ENCODE peak calls at places on chromosome 17, in seven cellular contexts. One of them, this sample, is unnamed. For H3K9me3, the result is how much of the 10 kb centered on the place peaks cover.

GRCh38 chr17:74361613-74362391 is at the start of gene BTBD17:
- DNase-seq in tibial artery: no peak
- DNase-seq in suprapubic skin: no peak
- DNase-seq in heart left ventricle: peak
- DNase-seq in right lobe of liver: peak
- DNase-seq in OCI-LY7: no peak
- DNase-seq in PC-3: peak
- DNase-seq in this sample: peak

GRCh38 chr17:65170839-65171238 is 33.7 kb downstream of the RGS9 start:
- DNase-seq in right lobe of liver: peak
- DNase-seq in tibial artery: no peak
- DNase-seq in suprapubic skin: no peak
- DNase-seq in OCI-LY7: no peak
- DNase-seq in heart left ventricle: no peak
- DNase-seq in PC-3: peak
- DNase-seq in this sample: no peak

GRCh38 chr17:37315601-37316000 is 60.2 kb upstream of the C17orf78 start:
- DNase-seq in tibial artery: no peak
- DNase-seq in right lobe of liver: no peak
- DNase-seq in PC-3: no peak
- DNase-seq in heart left ventricle: no peak
- DNase-seq in OCI-LY7: no peak
- DNase-seq in suprapubic skin: no peak
- DNase-seq in this sample: no peak

GRCh38 chr17:50835563-50836231 is at the start of gene WFIKKN2:
- DNase-seq in right lobe of liver: no peak
- DNase-seq in tibial artery: no peak
- DNase-seq in suprapubic skin: peak
- DNase-seq in PC-3: no peak
- DNase-seq in heart left ventricle: no peak
- DNase-seq in OCI-LY7: no peak
- DNase-seq in this sample: no peak

GRCh38 chr17:29041091-29041490 is 1.9 kb upstream of the PIPOX start:
- DNase-seq in suprapubic skin: no peak
- DNase-seq in tibial artery: no peak
- DNase-seq in PC-3: no peak
- DNase-seq in heart left ventricle: no peak
- DNase-seq in right lobe of liver: no peak
- DNase-seq in OCI-LY7: no peak
- DNase-seq in this sample: no peak

GRCh38 chr17:64091116-64091515 is 38.8 kb downstream of the ERN1 start:
- DNase-seq in heart left ventricle: no peak
- DNase-seq in PC-3: peak
- DNase-seq in right lobe of liver: no peak
- DNase-seq in OCI-LY7: peak
- DNase-seq in suprapubic skin: no peak
- DNase-seq in tibial artery: no peak
- DNase-seq in this sample: no peak

GRCh38 chr17:75088902-75089417 is 1.2 kb downstream of the SLC16A5 start:
- DNase-seq in suprapubic skin: no peak
- DNase-seq in right lobe of liver: no peak
- DNase-seq in PC-3: peak
- DNase-seq in OCI-LY7: no peak
- DNase-seq in tibial artery: no peak
- DNase-seq in heart left ventricle: no peak
- DNase-seq in this sample: peak

GRCh38 chr17:76388966-76389888 is 4.8 kb downstream of the SPHK1 start:
- DNase-seq in right lobe of liver: no peak
- DNase-seq in OCI-LY7: no peak
- DNase-seq in suprapubic skin: no peak
- DNase-seq in tibial artery: no peak
- DNase-seq in PC-3: no peak
- DNase-seq in heart left ventricle: no peak
- DNase-seq in this sample: no peak

GRCh38 chr17:76009969-76010661 is 9.5 kb downstream of the CDK3 start:
- DNase-seq in right lobe of liver: no peak
- DNase-seq in heart left ventricle: no peak
- DNase-seq in PC-3: peak
- DNase-seq in suprapubic skin: no peak
- DNase-seq in OCI-LY7: no peak
- DNase-seq in tibial artery: no peak
- DNase-seq in this sample: no peak

GRCh38 chr17:38358586-38359513 is 7.2 kb downstream of the SOCS7 start:
- DNase-seq in OCI-LY7: no peak
- DNase-seq in heart left ventricle: no peak
- DNase-seq in suprapubic skin: no peak
- DNase-seq in right lobe of liver: no peak
- DNase-seq in tibial artery: no peak
- DNase-seq in PC-3: no peak
- DNase-seq in this sample: no peak

GRCh38 chr17:37643829-37644228 is 583 bp upstream of the DDX52 start:
- DNase-seq in PC-3: no peak
- DNase-seq in tibial artery: no peak
- DNase-seq in suprapubic skin: no peak
- DNase-seq in right lobe of liver: no peak
- DNase-seq in OCI-LY7: no peak
- DNase-seq in heart left ventricle: no peak
- DNase-seq in this sample: no peak

GRCh38 chr17:2949469-2950044 is 113.8 kb downstream of the OR1D5 start:
- DNase-seq in tibial artery: no peak
- DNase-seq in heart left ventricle: no peak
- DNase-seq in PC-3: peak
- DNase-seq in suprapubic skin: peak
- DNase-seq in right lobe of liver: no peak
- DNase-seq in OCI-LY7: no peak
- DNase-seq in this sample: no peak

GRCh38 chr17:8726951-8727555 is 17.6 kb downstream of the CCDC42 start:
- DNase-seq in heart left ventricle: no peak
- DNase-seq in tibial artery: peak
- DNase-seq in PC-3: no peak
- DNase-seq in OCI-LY7: no peak
- DNase-seq in suprapubic skin: no peak
- DNase-seq in right lobe of liver: no peak
- DNase-seq in this sample: no peak

GRCh38 chr17:41397003-41397665 is at the start of gene KRT31:
- DNase-seq in PC-3: no peak
- DNase-seq in right lobe of liver: no peak
- DNase-seq in OCI-LY7: no peak
- DNase-seq in tibial artery: no peak
- DNase-seq in heart left ventricle: no peak
- DNase-seq in suprapubic skin: no peak
- DNase-seq in this sample: no peak

GRCh38 chr17:55409030-55409800 is 12.4 kb downstream of the MMD start:
- DNase-seq in OCI-LY7: no peak
- DNase-seq in suprapubic skin: no peak
- DNase-seq in PC-3: no peak
- DNase-seq in right lobe of liver: no peak
- DNase-seq in tibial artery: no peak
- DNase-seq in heart left ventricle: no peak
- DNase-seq in this sample: no peak

GRCh38 chr17:15479697-15480096 is 12.3 kb upstream of the CDRT4 start:
- DNase-seq in heart left ventricle: no peak
- DNase-seq in PC-3: peak
- DNase-seq in tibial artery: no peak
- DNase-seq in OCI-LY7: no peak
- DNase-seq in suprapubic skin: no peak
- DNase-seq in right lobe of liver: no peak
- DNase-seq in this sample: no peak

GRCh38 chr17:79246226-79246794 is 171.7 kb downstream of the ENGASE start:
- DNase-seq in OCI-LY7: no peak
- DNase-seq in right lobe of liver: no peak
- DNase-seq in tibial artery: no peak
- DNase-seq in suprapubic skin: no peak
- DNase-seq in heart left ventricle: no peak
- DNase-seq in PC-3: no peak
- DNase-seq in this sample: no peak

GRCh38 chr17:50972579-50972978 is 106.4 kb upstream of the TOB1 start:
- DNase-seq in right lobe of liver: no peak
- DNase-seq in tibial artery: no peak
- DNase-seq in PC-3: no peak
- DNase-seq in OCI-LY7: no peak
- DNase-seq in suprapubic skin: no peak
- DNase-seq in heart left ventricle: no peak
- DNase-seq in this sample: no peak

GRCh38 chr17:4463818-4464501 is 30.2 kb downstream of the SPNS3 start:
- DNase-seq in tibial artery: no peak
- DNase-seq in heart left ventricle: peak
- DNase-seq in PC-3: no peak
- DNase-seq in right lobe of liver: no peak
- DNase-seq in suprapubic skin: no peak
- DNase-seq in OCI-LY7: no peak
- DNase-seq in this sample: no peak

GRCh38 chr17:39239640-39240314 is 14.0 kb upstream of the STAC2 start:
- DNase-seq in right lobe of liver: no peak
- DNase-seq in suprapubic skin: no peak
- DNase-seq in OCI-LY7: peak
- DNase-seq in tibial artery: no peak
- DNase-seq in PC-3: peak
- DNase-seq in heart left ventricle: peak
- DNase-seq in this sample: peak

GRCh38 chr17:79778504-79779087 is 648 bp downstream of the CBX2 start:
- DNase-seq in tibial artery: no peak
- DNase-seq in heart left ventricle: peak
- DNase-seq in right lobe of liver: peak
- DNase-seq in PC-3: peak
- DNase-seq in suprapubic skin: no peak
- DNase-seq in OCI-LY7: peak
- DNase-seq in this sample: no peak

DNA sequence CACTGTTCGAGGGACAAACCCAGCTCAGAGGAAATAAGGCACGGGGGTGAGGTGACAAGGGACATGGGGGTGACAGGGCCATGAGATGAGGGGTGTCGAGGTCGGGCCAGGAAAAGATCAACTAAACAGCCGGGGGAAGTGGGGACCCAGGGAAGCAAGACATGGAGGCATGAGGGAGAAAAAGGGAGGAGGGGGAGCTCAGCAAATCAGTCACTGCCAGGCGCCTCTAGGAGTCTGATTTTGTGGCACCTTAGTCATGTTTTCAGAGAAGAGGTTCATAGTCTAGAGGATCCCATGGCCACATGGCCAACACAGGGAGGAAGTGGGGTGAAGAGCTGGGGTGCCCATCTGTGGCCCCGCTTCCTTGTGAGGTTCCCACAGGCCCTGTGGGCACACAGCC is 814.5 kb downstream of the KCNJ18 start:
- DNase-seq in tibial artery: no peak
- DNase-seq in OCI-LY7: no peak
- DNase-seq in right lobe of liver: no peak
- DNase-seq in heart left ventricle: no peak
- DNase-seq in suprapubic skin: no peak
- DNase-seq in PC-3: no peak
- DNase-seq in this sample: no peak
- H3K9me3 ChIP-seq in tibial artery: under half
- H3K9me3 ChIP-seq in OCI-LY7: under half
- H3K9me3 ChIP-seq in right lobe of liver: under half
- H3K9me3 ChIP-seq in heart left ventricle: under half
- H3K9me3 ChIP-seq in suprapubic skin: under half
- H3K9me3 ChIP-seq in PC-3: under half
- H3K9me3 ChIP-seq in this sample: under half

DNA sequence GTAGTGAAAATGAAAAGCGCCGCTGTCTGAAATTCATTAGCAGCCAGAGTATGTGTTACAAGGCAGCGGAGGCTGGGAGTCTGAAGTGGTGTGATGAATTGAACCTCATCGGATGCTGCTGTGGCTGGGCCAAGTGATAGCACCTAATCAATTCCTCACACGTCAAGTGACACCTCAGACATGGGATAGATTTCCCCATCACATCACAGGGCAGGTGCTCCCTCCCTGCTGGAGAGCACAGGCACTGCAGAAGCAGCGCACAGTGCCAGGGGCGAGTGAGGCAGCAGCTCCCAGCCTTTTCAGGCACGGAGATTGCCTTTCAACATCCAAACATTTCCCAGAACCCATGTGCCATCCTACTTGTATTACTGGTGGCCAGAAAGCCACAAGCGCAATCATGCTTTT is 32.2 kb downstream of the DRC3 start:
- DNase-seq in OCI-LY7: no peak
- DNase-seq in PC-3: no peak
- DNase-seq in right lobe of liver: no peak
- DNase-seq in tibial artery: no peak
- DNase-seq in suprapubic skin: no peak
- DNase-seq in heart left ventricle: no peak
- DNase-seq in this sample: no peak
- TF ChIP-seq CTCF in OCI-LY7: no peak
- TF ChIP-seq CTCF in PC-3: peak
- TF ChIP-seq CTCF in right lobe of liver: peak
- TF ChIP-seq CTCF in tibial artery: no peak
- TF ChIP-seq CTCF in suprapubic skin: peak
- TF ChIP-seq CTCF in heart left ventricle: no peak
- TF ChIP-seq CTCF in this sample: no peak

DNA sequence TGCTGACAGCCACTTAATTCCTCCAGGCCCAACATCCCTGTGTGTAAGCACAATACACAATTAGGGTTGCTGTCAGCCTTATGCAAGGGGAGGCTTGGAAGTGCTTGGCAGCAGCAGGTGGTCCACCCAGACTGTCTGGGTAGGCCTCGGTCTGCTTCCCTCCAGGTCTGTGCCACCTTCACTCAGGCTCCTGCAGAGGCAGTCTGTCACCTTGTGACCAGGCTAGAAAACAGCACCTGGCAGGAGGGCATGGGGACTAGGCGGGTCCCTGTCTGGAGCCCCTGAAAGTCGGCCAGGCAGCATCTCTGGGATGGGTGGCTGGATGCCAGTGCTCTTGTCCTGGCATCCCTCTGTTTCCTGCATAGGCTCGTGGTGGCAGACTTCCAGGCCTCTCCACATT is 578.1 kb downstream of the KCNJ18 start:
- DNase-seq in OCI-LY7: no peak
- DNase-seq in heart left ventricle: no peak
- DNase-seq in right lobe of liver: peak
- DNase-seq in tibial artery: no peak
- DNase-seq in suprapubic skin: no peak
- DNase-seq in PC-3: no peak
- DNase-seq in this sample: no peak
- H3K9me3 ChIP-seq in OCI-LY7: under half
- H3K9me3 ChIP-seq in heart left ventricle: under half
- H3K9me3 ChIP-seq in right lobe of liver: under half
- H3K9me3 ChIP-seq in tibial artery: under half
- H3K9me3 ChIP-seq in suprapubic skin: under half
- H3K9me3 ChIP-seq in PC-3: under half
- H3K9me3 ChIP-seq in this sample: under half

DNA sequence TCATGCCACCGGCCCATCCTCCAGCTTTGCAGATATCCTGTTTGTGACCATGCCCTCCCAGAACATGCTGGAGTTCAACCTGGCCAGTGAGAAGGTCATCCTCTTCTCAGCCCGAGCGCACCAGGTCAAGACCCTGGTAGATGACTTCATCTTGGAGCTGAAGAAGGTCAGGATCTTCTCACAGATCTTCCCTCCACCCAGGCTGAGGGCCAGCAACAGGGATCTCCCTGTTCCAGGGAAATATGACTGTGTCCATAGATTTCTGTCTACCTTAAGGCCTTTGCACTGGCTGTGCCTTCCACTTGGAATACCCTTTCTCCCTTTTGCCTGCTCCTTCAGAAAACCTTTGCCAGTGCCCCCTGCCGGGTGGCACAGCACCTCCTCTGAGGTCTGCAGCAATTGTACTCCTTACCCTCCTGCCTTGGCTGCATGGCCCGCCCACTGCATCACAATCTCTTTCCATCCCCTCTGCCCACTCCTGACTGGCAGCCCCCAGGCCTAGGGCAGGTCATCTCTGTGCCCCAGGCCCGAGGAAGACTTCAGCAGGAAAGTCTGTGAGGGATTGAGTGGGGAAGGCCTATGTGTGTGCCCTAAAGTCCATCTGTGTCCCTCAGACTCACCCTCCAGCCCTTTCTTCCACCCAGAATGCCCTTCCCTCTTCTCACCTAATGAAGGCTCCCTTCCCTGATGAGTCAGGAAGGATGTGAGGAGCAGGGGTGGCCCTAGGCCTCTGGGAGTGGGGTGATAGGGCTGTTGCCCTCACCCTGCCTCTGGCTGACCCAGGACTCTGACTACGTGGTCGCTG is 27.3 kb upstream of the ALKBH5 start:
- DNase-seq in right lobe of liver: no peak
- DNase-seq in OCI-LY7: no peak
- DNase-seq in heart left ventricle: no peak
- DNase-seq in suprapubic skin: no peak
- DNase-seq in tibial artery: no peak
- DNase-seq in PC-3: no peak
- DNase-seq in this sample: no peak
- TF ChIP-seq CTCF in right lobe of liver: no peak
- TF ChIP-seq CTCF in OCI-LY7: peak
- TF ChIP-seq CTCF in heart left ventricle: no peak
- TF ChIP-seq CTCF in suprapubic skin: no peak
- TF ChIP-seq CTCF in tibial artery: no peak
- TF ChIP-seq CTCF in PC-3: no peak
- TF ChIP-seq CTCF in this sample: no peak